ENCODE peak calls at places on chromosome 10, in nine cellular contexts. One of them, this sample, is unnamed.

GRCh38 chr10:1168763-1169162 is 112.6 kb downstream of the WDR37 start:
- DNase-seq in PC-9: no peak
- DNase-seq in CD8-positive, alpha-beta T cell: no peak
- DNase-seq in PC-3: no peak
- DNase-seq in hepatocyte: no peak
- DNase-seq in NT2/D1: no peak
- DNase-seq in SJSA1: no peak
- DNase-seq in fibroblast of lung: no peak
- DNase-seq in A549: no peak
- DNase-seq in this sample: no peak

GRCh38 chr10:103545771-103546281 is 52.3 kb downstream of the NEURL1 start:
- DNase-seq in PC-9: no peak
- DNase-seq in CD8-positive, alpha-beta T cell: no peak
- DNase-seq in PC-3: no peak
- DNase-seq in hepatocyte: peak; percentile 4
- DNase-seq in NT2/D1: no peak
- DNase-seq in SJSA1: no peak
- DNase-seq in fibroblast of lung: no peak
- DNase-seq in A549: no peak
- DNase-seq in this sample: no peak

GRCh38 chr10:75344170-75344569 is 57.4 kb downstream of the ZNF503 start:
- DNase-seq in PC-9: no peak
- DNase-seq in CD8-positive, alpha-beta T cell: no peak
- DNase-seq in PC-3: no peak
- DNase-seq in hepatocyte: no peak
- DNase-seq in NT2/D1: no peak
- DNase-seq in SJSA1: no peak
- DNase-seq in fibroblast of lung: no peak
- DNase-seq in A549: no peak
- DNase-seq in this sample: no peak

GRCh38 chr10:31723074-31723750 is 205.4 kb downstream of the ARHGAP12 start:
- DNase-seq in PC-9: no peak
- DNase-seq in CD8-positive, alpha-beta T cell: no peak
- DNase-seq in PC-3: no peak
- DNase-seq in hepatocyte: no peak
- DNase-seq in NT2/D1: no peak
- DNase-seq in SJSA1: no peak
- DNase-seq in fibroblast of lung: peak; percentile 51
- DNase-seq in A549: no peak
- DNase-seq in this sample: no peak

GRCh38 chr10:17428616-17429097 is 25.7 kb downstream of the ST8SIA6 start:
- DNase-seq in PC-9: no peak
- DNase-seq in CD8-positive, alpha-beta T cell: peak; percentile 83
- DNase-seq in PC-3: no peak
- DNase-seq in hepatocyte: no peak
- DNase-seq in NT2/D1: no peak
- DNase-seq in SJSA1: no peak
- DNase-seq in fibroblast of lung: no peak
- DNase-seq in A549: no peak
- DNase-seq in this sample: no peak

GRCh38 chr10:125089486-125089885 is 70.9 kb downstream of the CTBP2 start:
- DNase-seq in PC-9: no peak
- DNase-seq in CD8-positive, alpha-beta T cell: no peak
- DNase-seq in PC-3: no peak
- DNase-seq in hepatocyte: no peak
- DNase-seq in NT2/D1: no peak
- DNase-seq in SJSA1: no peak
- DNase-seq in fibroblast of lung: no peak
- DNase-seq in A549: no peak
- DNase-seq in this sample: no peak

GRCh38 chr10:114538544-114538906 is 119.5 kb downstream of the ABLIM1 start:
- DNase-seq in PC-9: peak; percentile 62
- DNase-seq in CD8-positive, alpha-beta T cell: peak; percentile 68
- DNase-seq in PC-3: no peak
- DNase-seq in hepatocyte: no peak
- DNase-seq in NT2/D1: no peak
- DNase-seq in SJSA1: no peak
- DNase-seq in fibroblast of lung: no peak
- DNase-seq in A549: no peak
- DNase-seq in this sample: no peak

GRCh38 chr10:67602268-67602950 is 93.6 kb downstream of the CTNNA3 start:
- DNase-seq in PC-9: no peak
- DNase-seq in CD8-positive, alpha-beta T cell: no peak
- DNase-seq in PC-3: peak; percentile 100
- DNase-seq in hepatocyte: no peak
- DNase-seq in NT2/D1: no peak
- DNase-seq in SJSA1: peak; percentile 68
- DNase-seq in fibroblast of lung: peak; percentile 83
- DNase-seq in A549: no peak
- DNase-seq in this sample: peak; percentile 78

GRCh38 chr10:97888641-97889262 is 39.1 kb downstream of the GOLGA7B start:
- DNase-seq in PC-9: peak; percentile 79
- DNase-seq in CD8-positive, alpha-beta T cell: no peak
- DNase-seq in PC-3: peak; percentile 78
- DNase-seq in hepatocyte: peak; percentile 72
- DNase-seq in NT2/D1: no peak
- DNase-seq in SJSA1: peak; percentile 78
- DNase-seq in fibroblast of lung: peak; percentile 37
- DNase-seq in A549: peak; percentile 86
- DNase-seq in this sample: no peak

GRCh38 chr10:43294241-43294658 is 27.4 kb upstream of the RASGEF1A start:
- DNase-seq in PC-9: no peak
- DNase-seq in CD8-positive, alpha-beta T cell: peak; percentile 69
- DNase-seq in PC-3: no peak
- DNase-seq in hepatocyte: no peak
- DNase-seq in NT2/D1: no peak
- DNase-seq in SJSA1: no peak
- DNase-seq in fibroblast of lung: no peak
- DNase-seq in A549: no peak
- DNase-seq in this sample: no peak

GRCh38 chr10:108490931-108491330 is 1326.4 kb upstream of the SORCS1 start:
- DNase-seq in PC-9: no peak
- DNase-seq in CD8-positive, alpha-beta T cell: no peak
- DNase-seq in PC-3: no peak
- DNase-seq in hepatocyte: no peak
- DNase-seq in NT2/D1: no peak
- DNase-seq in SJSA1: no peak
- DNase-seq in fibroblast of lung: no peak
- DNase-seq in A549: no peak
- DNase-seq in this sample: no peak

GRCh38 chr10:126668505-126668904 is 2.0 kb downstream of the C10orf90 start:
- DNase-seq in PC-9: no peak
- DNase-seq in CD8-positive, alpha-beta T cell: no peak
- DNase-seq in PC-3: no peak
- DNase-seq in hepatocyte: no peak
- DNase-seq in NT2/D1: no peak
- DNase-seq in SJSA1: no peak
- DNase-seq in fibroblast of lung: no peak
- DNase-seq in A549: no peak
- DNase-seq in this sample: no peak

GRCh38 chr10:24416248-24416647 is 207.3 kb downstream of the KIAA1217 start:
- DNase-seq in PC-9: no peak
- DNase-seq in CD8-positive, alpha-beta T cell: no peak
- DNase-seq in PC-3: no peak
- DNase-seq in hepatocyte: no peak
- DNase-seq in NT2/D1: no peak
- DNase-seq in SJSA1: no peak
- DNase-seq in fibroblast of lung: no peak
- DNase-seq in A549: no peak
- DNase-seq in this sample: no peak

DNA sequence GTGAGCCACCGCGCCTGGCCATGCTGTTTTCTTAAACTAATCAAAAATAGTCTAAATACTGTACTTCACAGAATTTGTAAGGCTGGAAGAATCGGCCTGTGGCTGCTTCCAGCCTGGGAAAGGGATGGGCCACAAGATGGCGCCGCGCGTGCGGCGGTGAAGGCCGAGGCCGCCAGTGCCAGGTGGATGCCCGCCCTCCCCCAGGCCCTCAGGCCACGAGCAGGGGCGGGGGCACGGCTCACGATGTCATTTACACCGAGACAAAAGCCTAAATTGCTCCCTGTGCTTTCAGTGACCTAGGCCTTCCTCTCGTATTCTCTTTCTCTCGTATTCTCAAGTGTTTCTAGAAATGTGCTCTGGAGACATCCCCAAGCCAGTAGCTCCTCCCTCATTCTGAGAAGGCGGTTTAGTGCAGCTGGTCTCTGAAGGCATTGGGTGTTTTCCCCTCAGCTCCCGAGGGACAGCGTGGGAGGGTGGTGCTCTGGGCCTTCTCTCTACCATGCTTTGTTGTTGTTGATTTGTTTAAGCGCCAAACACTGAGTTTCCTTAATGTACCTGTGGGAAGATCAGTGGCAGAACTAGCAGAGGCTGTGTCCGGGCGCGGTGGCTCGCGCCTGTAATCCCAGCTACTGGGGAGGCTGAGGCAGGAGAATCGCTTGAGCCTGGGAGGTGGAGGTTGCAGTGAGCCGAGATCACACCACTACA is 68.4 kb downstream of the CDC123 start:
- DNase-seq in PC-9: peak; percentile 86
- DNase-seq in CD8-positive, alpha-beta T cell: peak; percentile 83
- DNase-seq in PC-3: peak; percentile 65
- DNase-seq in hepatocyte: peak; percentile 86
- DNase-seq in NT2/D1: peak; percentile 88
- DNase-seq in SJSA1: peak; percentile 68
- DNase-seq in fibroblast of lung: peak; percentile 73
- DNase-seq in A549: peak; percentile 76
- DNase-seq in this sample: peak; percentile 34
- H3K4me3 ChIP-seq in PC-9: peak overlapping the region; percentile 31
- H3K4me3 ChIP-seq in CD8-positive, alpha-beta T cell: peak overlapping the region; percentile 35
- H3K4me3 ChIP-seq in PC-3: peak overlapping the region; percentile 39
- H3K4me3 ChIP-seq in hepatocyte: no peak overlapping the region
- H3K4me3 ChIP-seq in NT2/D1: no peak overlapping the region
- H3K4me3 ChIP-seq in SJSA1: peak overlapping the region; percentile 29
- H3K4me3 ChIP-seq in fibroblast of lung: peak overlapping the region; percentile 59
- H3K4me3 ChIP-seq in A549: peak overlapping the region; percentile 28
- H3K4me3 ChIP-seq in this sample: peak overlapping the region; percentile 54

GRCh38 chr10:10662720-10663467 is 354.8 kb upstream of the CELF2 start:
- DNase-seq in PC-9: no peak
- DNase-seq in CD8-positive, alpha-beta T cell: no peak
- DNase-seq in PC-3: no peak
- DNase-seq in hepatocyte: no peak
- DNase-seq in NT2/D1: no peak
- DNase-seq in SJSA1: no peak
- DNase-seq in fibroblast of lung: peak; percentile 81
- DNase-seq in A549: no peak
- DNase-seq in this sample: no peak
- H3K9me3 ChIP-seq in PC-9: no peaks in the 10 kb centered on the region
- H3K9me3 ChIP-seq in CD8-positive, alpha-beta T cell: no peaks in the 10 kb centered on the region
- H3K9me3 ChIP-seq in PC-3: no peaks in the 10 kb centered on the region
- H3K9me3 ChIP-seq in hepatocyte: no peaks in the 10 kb centered on the region
- H3K9me3 ChIP-seq in NT2/D1: no peaks in the 10 kb centered on the region
- H3K9me3 ChIP-seq in SJSA1: peaks cover 3% of the 10 kb centered on the region
- H3K9me3 ChIP-seq in fibroblast of lung: no peaks in the 10 kb centered on the region
- H3K9me3 ChIP-seq in A549: peaks cover 2% of the 10 kb centered on the region
- H3K9me3 ChIP-seq in this sample: no peaks in the 10 kb centered on the region

GRCh38 chr10:5810235-5810634 is 3.0 kb downstream of the GDI2 start:
- DNase-seq in PC-9: no peak
- DNase-seq in CD8-positive, alpha-beta T cell: peak; percentile 2
- DNase-seq in PC-3: no peak
- DNase-seq in hepatocyte: no peak
- DNase-seq in NT2/D1: no peak
- DNase-seq in SJSA1: peak; percentile 2
- DNase-seq in fibroblast of lung: no peak
- DNase-seq in A549: no peak
- DNase-seq in this sample: no peak
- H3K4me3 ChIP-seq in PC-9: peak overlapping the region; percentile 99
- H3K4me3 ChIP-seq in CD8-positive, alpha-beta T cell: no peak overlapping the region
- H3K4me3 ChIP-seq in PC-3: peak overlapping the region; percentile 96
- H3K4me3 ChIP-seq in hepatocyte: peak overlapping the region; percentile 99
- H3K4me3 ChIP-seq in NT2/D1: no peak overlapping the region
- H3K4me3 ChIP-seq in SJSA1: no peak overlapping the region
- H3K4me3 ChIP-seq in fibroblast of lung: peak overlapping the region; percentile 99
- H3K4me3 ChIP-seq in A549: no peak overlapping the region
- H3K4me3 ChIP-seq in this sample: peak overlapping the region; percentile 92

DNA sequence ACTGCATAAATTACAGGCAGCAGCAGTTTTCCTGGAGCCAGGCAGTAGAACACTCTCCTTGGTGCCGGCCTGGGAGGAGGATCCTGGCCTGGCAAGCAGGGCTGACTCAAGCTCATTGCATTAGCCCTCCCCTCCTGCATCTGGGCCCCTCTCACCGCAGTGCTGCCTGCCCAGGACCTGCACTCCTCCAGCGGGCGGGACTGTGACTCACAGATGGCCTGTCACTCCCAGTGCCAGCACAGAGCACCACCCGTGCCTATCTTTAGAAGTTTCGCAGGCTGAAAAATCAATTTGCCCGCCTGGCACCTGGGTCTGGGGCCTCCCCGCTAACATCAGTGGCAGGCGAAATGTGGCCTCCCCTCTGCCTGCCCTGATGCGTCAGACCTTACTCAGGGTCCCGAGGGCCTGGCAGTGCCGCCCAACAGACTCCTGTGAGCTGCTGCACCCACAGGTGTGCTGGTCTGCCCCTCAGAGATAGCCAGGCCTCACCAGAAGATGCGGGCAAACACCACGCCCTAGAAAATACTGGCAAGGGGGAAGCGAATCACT is 123.8 kb downstream of the KCNMA1 start:
- DNase-seq in PC-9: peak; percentile 92
- DNase-seq in CD8-positive, alpha-beta T cell: no peak
- DNase-seq in PC-3: peak; percentile 100
- DNase-seq in hepatocyte: peak; percentile 75
- DNase-seq in NT2/D1: no peak
- DNase-seq in SJSA1: peak; percentile 91
- DNase-seq in fibroblast of lung: peak; percentile 86
- DNase-seq in A549: peak; percentile 55
- DNase-seq in this sample: peak; percentile 58
- H3K9me3 ChIP-seq in PC-9: no peaks in the 10 kb centered on the region
- H3K9me3 ChIP-seq in CD8-positive, alpha-beta T cell: no peaks in the 10 kb centered on the region
- H3K9me3 ChIP-seq in PC-3: no peaks in the 10 kb centered on the region
- H3K9me3 ChIP-seq in hepatocyte: no peaks in the 10 kb centered on the region
- H3K9me3 ChIP-seq in NT2/D1: no peaks in the 10 kb centered on the region
- H3K9me3 ChIP-seq in SJSA1: no peaks in the 10 kb centered on the region
- H3K9me3 ChIP-seq in fibroblast of lung: no peaks in the 10 kb centered on the region
- H3K9me3 ChIP-seq in A549: no peaks in the 10 kb centered on the region
- H3K9me3 ChIP-seq in this sample: no peaks in the 10 kb centered on the region

GRCh38 chr10:110398419-110399162 is 93.9 kb upstream of the SMNDC1 start:
- DNase-seq in PC-9: peak; percentile 88
- DNase-seq in CD8-positive, alpha-beta T cell: no peak
- DNase-seq in PC-3: peak; percentile 96
- DNase-seq in hepatocyte: peak; percentile 92
- DNase-seq in NT2/D1: peak; percentile 25
- DNase-seq in SJSA1: peak; percentile 99
- DNase-seq in fibroblast of lung: peak; percentile 97
- DNase-seq in A549: peak; percentile 98
- DNase-seq in this sample: peak; percentile 86
- H3K4me3 ChIP-seq in PC-9: peak overlapping the region; percentile 41
- H3K4me3 ChIP-seq in CD8-positive, alpha-beta T cell: no peak overlapping the region
- H3K4me3 ChIP-seq in PC-3: peak overlapping the region; percentile 41
- H3K4me3 ChIP-seq in hepatocyte: no peak overlapping the region
- H3K4me3 ChIP-seq in NT2/D1: no peak overlapping the region
- H3K4me3 ChIP-seq in SJSA1: no peak overlapping the region
- H3K4me3 ChIP-seq in fibroblast of lung: no peak overlapping the region
- H3K4me3 ChIP-seq in A549: peak overlapping the region; percentile 23
- H3K4me3 ChIP-seq in this sample: peak overlapping the region; percentile 14

GRCh38 chr10:38146579-38147333 is 52.6 kb downstream of the ZNF37A start:
- DNase-seq in PC-9: no peak
- DNase-seq in CD8-positive, alpha-beta T cell: no peak
- DNase-seq in PC-3: no peak
- DNase-seq in hepatocyte: no peak
- DNase-seq in NT2/D1: no peak
- DNase-seq in SJSA1: no peak
- DNase-seq in fibroblast of lung: no peak
- DNase-seq in A549: no peak
- DNase-seq in this sample: no peak
- H3K9me3 ChIP-seq in PC-9: no peaks in the 10 kb centered on the region
- H3K9me3 ChIP-seq in CD8-positive, alpha-beta T cell: no peaks in the 10 kb centered on the region
- H3K9me3 ChIP-seq in PC-3: peaks cover 4% of the 10 kb centered on the region
- H3K9me3 ChIP-seq in hepatocyte: no peaks in the 10 kb centered on the region
- H3K9me3 ChIP-seq in NT2/D1: no peaks in the 10 kb centered on the region
- H3K9me3 ChIP-seq in SJSA1: no peaks in the 10 kb centered on the region
- H3K9me3 ChIP-seq in fibroblast of lung: no peaks in the 10 kb centered on the region
- H3K9me3 ChIP-seq in A549: peaks cover 6% of the 10 kb centered on the region
- H3K9me3 ChIP-seq in this sample: peaks cover 4% of the 10 kb centered on the region